ENCODE peak calls at places on chromosomes 12 and 14, in ten cellular contexts. Y is tibial nerve, T is right atrium auricular region, H is K562, U is bronchial epithelial cell, F is GM12878, S is heart left ventricle, V is fibroblast of the aortic adventitia, A is BE2C, B is fibroblast of mammary gland. D is an unnamed sample.

GRCh38 chr12:4270016-4270669 is 3.4 kb upstream of the CCND2 start:
- DNase-seq in Y (no peak), T (no peak), H (peak; percentile 25), U (peak; percentile 11), F (no peak), S (no peak), V (no peak), A (no peak), B (no peak), D (no peak)

GRCh38 chr12:79725987-79726386 is 35.2 kb upstream of the PAWR start:
- DNase-seq in Y (no peak), T (no peak), H (no peak), U (peak; percentile 95), F (no peak), S (no peak), V (peak; percentile 75), A (no peak), B (peak; percentile 74), D (peak; percentile 50)

GRCh38 chr12:32270818-32271710 is 128.3 kb upstream of the FGD4 start:
- DNase-seq in Y (no peak), T (no peak), H (no peak), U (peak; percentile 5), F (no peak), S (no peak), V (peak; percentile 54), A (no peak), B (peak; percentile 37), D (peak; percentile 31)

GRCh38 chr14:72790887-72791566 is 102.9 kb downstream of the DPF3 start:
- DNase-seq in Y (no peak), T (no peak), H (no peak), U (no peak), F (no peak), S (peak; percentile 64), V (no peak), A (no peak), B (no peak), D (no peak)

GRCh38 chr12:126763359-126763758 is 1503.6 kb upstream of the TMEM132C start:
- DNase-seq in Y (no peak), T (no peak), H (no peak), U (no peak), F (no peak), S (no peak), V (no peak), A (no peak), B (no peak), D (no peak)

GRCh38 chr12:112971248-112971647 is 7.1 kb upstream of the OAS2 start:
- DNase-seq in Y (no peak), T (no peak), H (no peak), U (no peak), F (no peak), S (peak; percentile 26), V (no peak), A (peak; percentile 79), B (peak; percentile 17), D (peak; percentile 17)

GRCh38 chr14:60650382-60650961 is 1.2 kb upstream of the SIX1 start:
- DNase-seq in Y (no peak), T (no peak), H (no peak), U (peak; percentile 22), F (no peak), S (no peak), V (peak; percentile 48), A (no peak), B (peak; percentile 35), D (no peak)

GRCh38 chr12:115353467-115353866 is 669.5 kb upstream of the TBX3 start:
- DNase-seq in Y (no peak), T (no peak), H (no peak), U (no peak), F (no peak), S (no peak), V (no peak), A (no peak), B (no peak), D (no peak)

GRCh38 chr12:3132636-3133409 is 55.6 kb downstream of the TSPAN9 start:
- DNase-seq in Y (no peak), T (no peak), H (no peak), U (no peak), F (no peak), S (peak; percentile 81), V (peak; percentile 47), A (peak; percentile 34), B (peak; percentile 67), D (peak; percentile 77)
- H3K4me3 ChIP-seq in Y (no peak overlapping the region), T (no peak overlapping the region), H (no peak overlapping the region), U (no peak overlapping the region), F (no peak overlapping the region), S (no peak overlapping the region), V (no peak overlapping the region), A (no peak overlapping the region), B (no peak overlapping the region), D (no peak overlapping the region)

GRCh38 chr12:6845395-6845794 is 4.7 kb downstream of the GNB3 start:
- DNase-seq in Y (no peak), T (no peak), H (no peak), U (no peak), F (no peak), S (no peak), V (no peak), A (no peak), B (no peak), D (no peak)

GRCh38 chr12:6840428-6841138 is at the start of gene GNB3:
- DNase-seq in Y (no peak), T (no peak), H (peak; percentile 27), U (no peak), F (no peak), S (peak; percentile 74), V (no peak), A (no peak), B (no peak), D (no peak)

GRCh38 chr12:6841139-6841515 is 402 bp downstream of the GNB3 start:
- DNase-seq in Y (no peak), T (no peak), H (no peak), U (no peak), F (no peak), S (no peak), V (no peak), A (no peak), B (no peak), D (no peak)

GRCh38 chr12:6842075-6842474 is 1.4 kb downstream of the GNB3 start:
- DNase-seq in Y (no peak), T (no peak), H (no peak), U (no peak), F (no peak), S (no peak), V (no peak), A (no peak), B (no peak), D (no peak)

DNA sequence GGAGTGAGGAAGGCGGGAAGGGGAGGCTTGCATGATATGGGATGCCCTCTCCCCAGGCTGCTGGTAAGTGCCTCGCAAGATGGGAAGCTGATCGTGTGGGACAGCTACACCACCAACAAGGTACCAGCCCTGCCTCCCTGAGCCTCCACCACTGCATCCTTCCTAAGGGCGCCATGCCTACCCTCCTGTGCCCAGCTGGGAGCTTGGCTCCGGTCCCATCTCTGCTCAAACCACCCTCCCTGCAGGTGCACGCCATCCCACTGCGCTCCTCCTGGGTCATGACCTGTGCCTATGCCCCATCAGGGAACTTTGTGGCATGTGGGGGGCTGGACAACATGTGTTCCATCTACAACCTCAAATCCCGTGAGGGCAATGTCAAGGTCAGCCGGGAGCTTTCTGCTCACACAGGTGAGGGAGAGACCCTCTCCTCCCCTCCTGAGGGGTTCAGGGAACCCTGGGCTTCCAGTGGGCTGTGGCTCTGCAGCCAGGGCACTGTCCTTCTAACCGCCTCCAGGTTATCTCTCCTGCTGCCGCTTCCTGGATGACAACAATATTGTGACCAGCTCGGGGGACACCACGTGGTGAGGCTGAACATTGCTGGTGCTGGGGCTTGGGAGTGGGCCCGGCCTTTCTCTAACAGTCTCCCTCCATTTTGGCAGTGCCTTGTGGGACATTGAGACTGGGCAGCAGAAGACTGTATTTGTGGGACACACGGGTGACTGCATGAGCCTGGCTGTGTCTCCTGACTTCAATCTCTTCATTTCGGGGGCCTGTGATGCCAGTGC is 2.6 kb downstream of the GNB3 start:
- DNase-seq in Y (no peak), T (no peak), H (peak; percentile 73), U (no peak), F (no peak), S (no peak), V (no peak), A (no peak), B (no peak), D (no peak)
- TF ChIP-seq CTCF in Y (no peak), T (no peak), H (peak; percentile 51), U (no peak), F (no peak), S (no peak), V (no peak), A (peak; percentile 6), B (no peak), D (no peak)

GRCh38 chr12:53051881-53052412 is 2.1 kb downstream of the TNS2 start:
- DNase-seq in Y (peak; percentile 12), T (no peak), H (no peak), U (no peak), F (no peak), S (no peak), V (no peak), A (no peak), B (no peak), D (no peak)
- H3K4me3 ChIP-seq in Y (peak overlapping the region; percentile 62), T (peak overlapping the region; percentile 78), H (no peak overlapping the region), U (no peak overlapping the region), F (no peak overlapping the region), S (peak overlapping the region; percentile 64), V (peak overlapping the region; percentile 88), A (no peak overlapping the region), B (peak overlapping the region; percentile 80), D (peak overlapping the region; percentile 85)

GRCh38 chr14:21095430-21096205 is 2.8 kb downstream of the ZNF219 start:
- DNase-seq in Y (no peak), T (no peak), H (no peak), U (no peak), F (no peak), S (no peak), V (peak; percentile 39), A (no peak), B (peak; percentile 85), D (peak; percentile 66)

GRCh38 chr14:21091784-21092146 is 6.7 kb downstream of the ZNF219 start:
- DNase-seq in Y (no peak), T (no peak), H (no peak), U (no peak), F (no peak), S (no peak), V (no peak), A (no peak), B (no peak), D (no peak)

GRCh38 chr14:21092147-21093011 is 6.1 kb downstream of the ZNF219 start:
- DNase-seq in Y (peak; percentile 67), T (peak; percentile 80), H (peak; percentile 75), U (peak; percentile 57), F (no peak), S (peak; percentile 84), V (peak; percentile 71), A (peak; percentile 87), B (peak; percentile 71), D (peak; percentile 78)

GRCh38 chr14:21093018-21093417 is 5.4 kb downstream of the ZNF219 start:
- DNase-seq in Y (no peak), T (no peak), H (no peak), U (no peak), F (no peak), S (no peak), V (no peak), A (no peak), B (no peak), D (no peak)

DNA sequence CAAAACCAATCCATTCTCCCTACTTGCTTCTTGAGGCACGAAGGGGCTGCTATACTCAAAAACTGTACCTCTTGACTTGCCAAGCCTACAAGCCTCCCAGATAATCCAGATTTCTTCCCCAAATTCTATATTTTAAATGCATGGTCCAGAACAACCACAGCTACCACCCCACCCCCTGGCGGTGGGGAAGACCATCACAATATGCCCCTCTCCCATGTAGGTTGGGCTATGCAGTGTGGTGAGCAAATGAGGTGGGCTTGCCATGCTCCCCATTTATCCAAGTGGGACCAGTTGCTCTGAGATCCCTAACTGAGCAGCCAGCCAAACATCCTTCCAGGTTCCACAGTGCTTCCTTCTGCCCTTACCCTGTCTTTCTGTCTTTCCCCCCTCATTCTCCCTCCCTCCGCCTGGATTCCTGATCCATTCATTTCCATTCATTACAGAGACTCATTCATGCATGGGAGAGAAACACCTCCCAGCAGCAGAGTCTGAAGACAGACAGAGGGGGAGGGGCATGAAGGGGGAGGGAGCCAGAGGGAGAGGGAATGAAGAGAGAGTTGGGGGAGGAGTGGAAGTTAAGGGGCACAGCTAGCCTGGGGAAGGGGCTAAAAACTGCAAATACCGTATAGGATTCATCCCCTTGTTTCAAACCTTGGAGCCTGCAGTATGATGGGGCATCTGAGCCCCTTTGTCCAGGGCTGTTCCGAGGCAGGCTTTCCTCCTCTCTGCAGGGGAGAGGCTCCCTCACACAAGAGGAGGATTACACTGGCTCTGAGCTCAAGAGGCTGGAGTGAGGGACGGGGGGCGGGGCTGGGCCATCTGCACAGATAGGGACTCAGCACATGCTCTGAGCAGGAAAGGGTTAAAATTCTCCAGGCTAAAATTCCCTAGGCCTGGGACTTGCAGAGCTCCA is 4.4 kb downstream of the ZNF219 start:
- DNase-seq in Y (no peak), T (no peak), H (no peak), U (no peak), F (no peak), S (no peak), V (no peak), A (peak; percentile 70), B (no peak), D (no peak)
- TF ChIP-seq CTCF in Y (no peak), T (no peak), H (peak; percentile 19), U (peak; percentile 26), F (no peak), S (no peak), V (peak; percentile 40), A (peak; percentile 45), B (peak; percentile 17), D (peak; percentile 5)